ENCODE peak calls at places on chromosomes 11 and 22, in four cellular contexts. One of them, this sample, is unnamed.

GRCh38 chr11:122319842-122320555 is 204.0 kb upstream of the BLID start:
- DNase-seq in HL-60: peak; percentile 68
- DNase-seq in GM12878: no peak
- DNase-seq in K562: no peak
- DNase-seq in this sample: no peak

GRCh38 chr22:19565921-19566598 is 41.9 kb upstream of the CLDN5 start:
- DNase-seq in HL-60: peak; percentile 56
- DNase-seq in GM12878: no peak
- DNase-seq in K562: no peak
- DNase-seq in this sample: no peak

GRCh38 chr11:105202844-105203548 is 63.4 kb upstream of the CARD18 start:
- DNase-seq in HL-60: no peak
- DNase-seq in GM12878: no peak
- DNase-seq in K562: no peak
- DNase-seq in this sample: no peak

GRCh38 chr22:46577361-46578249 is 40.2 kb upstream of the CELSR1 start:
- DNase-seq in HL-60: no peak
- DNase-seq in GM12878: no peak
- DNase-seq in K562: peak; percentile 66
- DNase-seq in this sample: no peak

GRCh38 chr22:27866136-27867091 is 52.6 kb downstream of the PITPNB start:
- DNase-seq in HL-60: no peak
- DNase-seq in GM12878: no peak
- DNase-seq in K562: no peak
- DNase-seq in this sample: no peak

GRCh38 chr22:37304595-37305343 is 22.5 kb downstream of the CYTH4 start:
- DNase-seq in HL-60: no peak
- DNase-seq in GM12878: no peak
- DNase-seq in K562: peak; percentile 32
- DNase-seq in this sample: no peak

GRCh38 chr11:19713221-19714092 is 820 bp downstream of the NAV2 start:
- DNase-seq in HL-60: no peak
- DNase-seq in GM12878: no peak
- DNase-seq in K562: no peak
- DNase-seq in this sample: no peak

GRCh38 chr11:255816-256215 is 19.0 kb downstream of the PSMD13 start:
- DNase-seq in HL-60: no peak
- DNase-seq in GM12878: no peak
- DNase-seq in K562: no peak
- DNase-seq in this sample: no peak

GRCh38 chr11:72633068-72633467 is 41.2 kb downstream of the PDE2A start:
- DNase-seq in HL-60: no peak
- DNase-seq in GM12878: no peak
- DNase-seq in K562: peak; percentile 36
- DNase-seq in this sample: no peak
- TF ChIP-seq SPI1 in HL-60: no peak
- TF ChIP-seq SPI1 in GM12878: no peak
- TF ChIP-seq SPI1 in K562: no peak
- TF ChIP-seq SPI1 in this sample: no peak

GRCh38 chr22:22884888-22885840 is 2.5 kb upstream of the IGLL5 start:
- DNase-seq in HL-60: no peak
- DNase-seq in GM12878: no peak
- DNase-seq in K562: peak; percentile 49
- DNase-seq in this sample: peak; percentile 68
- TF ChIP-seq SPI1 in HL-60: no peak
- TF ChIP-seq SPI1 in GM12878: no peak
- TF ChIP-seq SPI1 in K562: no peak
- TF ChIP-seq SPI1 in this sample: no peak

DNA sequence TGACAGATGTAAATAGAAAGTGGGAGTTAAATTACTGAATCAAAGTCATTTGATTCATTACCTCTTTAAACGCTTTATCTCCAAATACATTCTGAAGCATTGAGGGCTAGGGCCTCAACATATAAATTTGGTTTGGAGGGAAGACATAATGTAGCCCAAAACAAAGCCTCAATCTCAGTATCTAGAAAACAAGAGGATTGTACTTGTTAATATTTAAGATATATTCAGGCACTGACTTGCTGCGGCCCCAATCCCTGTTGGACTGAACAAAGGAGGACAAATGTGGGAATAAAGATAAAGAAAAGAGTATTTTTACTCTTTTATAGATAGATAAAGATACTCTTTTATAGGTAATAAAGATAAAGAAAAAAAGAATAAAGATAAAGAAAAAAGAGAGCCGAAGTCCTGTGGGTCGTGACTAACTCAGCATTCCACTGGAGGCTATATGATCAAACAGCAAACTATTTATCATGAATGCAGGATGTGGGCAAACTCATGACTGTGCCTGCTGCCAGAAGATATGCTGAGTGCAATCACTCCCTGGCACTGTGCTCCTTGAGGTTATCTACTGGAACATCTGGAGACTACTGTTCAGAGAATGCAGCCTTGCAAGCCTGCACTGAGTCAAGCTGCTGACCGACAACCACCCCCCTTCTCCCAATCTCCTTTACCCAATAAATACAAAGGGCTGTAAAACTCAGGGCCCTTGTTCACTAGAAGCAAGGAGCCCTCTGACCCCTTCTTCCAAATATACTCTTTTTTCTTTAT is 6.9 kb downstream of the OR10V1 start:
- DNase-seq in HL-60: no peak
- DNase-seq in GM12878: no peak
- DNase-seq in K562: peak; percentile 52
- DNase-seq in this sample: no peak
- TF ChIP-seq SPI1 in HL-60: no peak
- TF ChIP-seq SPI1 in GM12878: no peak
- TF ChIP-seq SPI1 in K562: no peak
- TF ChIP-seq SPI1 in this sample: no peak

GRCh38 chr11:8841899-8842298 is 69.1 kb upstream of the AKIP1 start:
- DNase-seq in HL-60: no peak
- DNase-seq in GM12878: no peak
- DNase-seq in K562: no peak
- DNase-seq in this sample: no peak
- TF ChIP-seq SPI1 in HL-60: no peak
- TF ChIP-seq SPI1 in GM12878: no peak
- TF ChIP-seq SPI1 in K562: no peak
- TF ChIP-seq SPI1 in this sample: no peak

GRCh38 chr11:111870522-111870886 is 877 bp downstream of the ALG9 start:
- DNase-seq in HL-60: no peak
- DNase-seq in GM12878: peak; percentile 17
- DNase-seq in K562: no peak
- DNase-seq in this sample: no peak
- TF ChIP-seq SPI1 in HL-60: peak; percentile 68
- TF ChIP-seq SPI1 in GM12878: peak; percentile 49
- TF ChIP-seq SPI1 in K562: peak; percentile 56
- TF ChIP-seq SPI1 in this sample: peak; percentile 63

DNA sequence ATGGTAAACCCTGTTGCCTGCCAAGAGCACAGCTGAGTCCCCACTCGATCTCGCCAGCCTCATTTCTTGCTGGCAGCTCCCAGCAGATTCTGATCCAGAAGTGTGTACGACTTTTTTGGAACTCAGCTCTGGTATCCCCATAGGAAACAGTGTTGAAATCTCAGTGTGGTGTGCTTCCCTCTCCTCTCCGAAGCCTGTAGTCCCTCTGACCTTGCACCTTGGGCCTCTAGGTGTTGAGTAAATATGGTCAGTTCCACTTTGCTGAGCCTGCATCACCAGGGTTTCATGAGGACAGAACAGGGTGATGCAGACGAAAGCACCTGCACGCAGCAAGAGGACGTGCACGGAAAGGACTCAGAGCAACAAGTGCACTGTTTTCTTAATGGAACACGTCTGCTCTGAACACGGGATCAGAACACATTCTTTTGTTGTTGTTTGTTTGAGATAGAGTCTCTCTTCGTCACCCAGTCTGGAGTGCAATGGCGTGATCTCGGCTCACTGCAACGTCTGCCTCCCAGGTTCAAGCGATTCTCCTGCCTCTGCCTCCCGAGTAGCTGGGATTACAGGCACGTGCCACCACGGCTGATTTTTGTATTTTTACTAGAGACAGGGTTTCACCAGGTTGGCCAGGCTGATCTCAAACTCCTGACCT is 3.8 kb upstream of the CPT1A start:
- DNase-seq in HL-60: no peak
- DNase-seq in GM12878: no peak
- DNase-seq in K562: no peak
- DNase-seq in this sample: no peak
- TF ChIP-seq SPI1 in HL-60: no peak
- TF ChIP-seq SPI1 in GM12878: no peak
- TF ChIP-seq SPI1 in K562: no peak
- TF ChIP-seq SPI1 in this sample: no peak

DNA sequence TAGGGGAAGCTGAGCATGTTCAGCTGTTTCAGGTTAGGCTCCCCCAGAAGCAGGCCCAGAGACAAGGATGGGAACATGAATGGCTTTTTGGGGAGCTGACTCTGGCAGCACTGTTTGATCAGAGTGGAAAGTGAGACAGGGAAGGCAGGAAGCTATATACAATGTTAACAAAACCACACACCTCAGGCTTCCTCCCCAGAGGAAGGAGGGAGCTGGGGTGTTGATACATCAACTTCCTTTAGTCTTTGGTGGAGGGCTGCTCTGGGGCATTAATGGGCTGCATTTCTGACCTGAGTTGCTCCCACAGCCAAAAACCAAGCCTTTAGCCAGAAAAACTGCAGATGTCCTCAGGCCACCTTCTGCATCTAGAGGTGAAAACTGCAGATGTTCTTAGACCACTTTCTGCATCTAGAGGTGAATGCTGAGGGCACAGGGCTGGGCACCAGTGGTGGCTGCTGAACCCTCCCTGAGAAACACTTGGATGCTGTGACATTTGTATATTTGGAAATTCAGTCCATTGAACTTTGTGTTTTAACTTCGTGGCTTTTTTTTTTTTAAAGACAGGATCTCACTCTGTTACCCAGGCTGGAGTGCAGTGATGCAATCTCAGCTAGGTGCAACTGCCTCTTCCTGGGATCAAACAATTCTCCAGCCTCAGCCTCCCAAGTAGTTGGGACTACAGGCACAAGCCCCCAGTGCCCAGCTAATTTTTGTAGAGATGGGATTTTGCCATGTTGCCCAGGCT is 49.9 kb downstream of the KIAA1671 start:
- DNase-seq in HL-60: no peak
- DNase-seq in GM12878: no peak
- DNase-seq in K562: no peak
- DNase-seq in this sample: no peak
- TF ChIP-seq SPI1 in HL-60: no peak
- TF ChIP-seq SPI1 in GM12878: no peak
- TF ChIP-seq SPI1 in K562: no peak
- TF ChIP-seq SPI1 in this sample: no peak

This sample was measured in GM12891.